ENCODE peak calls at places on chromosomes 1 and 21, in four cellular contexts. One of them, this sample, is unnamed.

GRCh38 chr21:38041493-38041892 is 125.2 kb upstream of the KCNJ6 start:
- DNase-seq in type B pancreatic cell: no peak
- DNase-seq in endothelial cell: no peak
- DNase-seq in K562: no peak
- DNase-seq in this sample: no peak

GRCh38 chr1:5661196-5662130 is 330.8 kb downstream of the NPHP4 start:
- DNase-seq in type B pancreatic cell: no peak
- DNase-seq in endothelial cell: no peak
- DNase-seq in K562: no peak
- DNase-seq in this sample: no peak

GRCh38 chr1:82836246-82836645 is 1035.5 kb downstream of the ADGRL2 start:
- DNase-seq in type B pancreatic cell: no peak
- DNase-seq in endothelial cell: no peak
- DNase-seq in K562: no peak
- DNase-seq in this sample: no peak

GRCh38 chr1:8660455-8660854 is 157.0 kb downstream of the RERE start:
- DNase-seq in type B pancreatic cell: no peak
- DNase-seq in endothelial cell: no peak
- DNase-seq in K562: peak
- DNase-seq in this sample: no peak

GRCh38 chr21:40177979-40178378 is 310.7 kb downstream of the PCP4 start:
- DNase-seq in type B pancreatic cell: no peak
- DNase-seq in endothelial cell: no peak
- DNase-seq in K562: no peak
- DNase-seq in this sample: no peak

GRCh38 chr1:27726173-27726793 is 522 bp downstream of the FAM76A start:
- DNase-seq in type B pancreatic cell: peak
- DNase-seq in endothelial cell: peak
- DNase-seq in K562: peak
- DNase-seq in this sample: peak

GRCh38 chr1:216523449-216524190 is 100.4 kb upstream of the USH2A start:
- DNase-seq in type B pancreatic cell: no peak
- DNase-seq in endothelial cell: no peak
- DNase-seq in K562: no peak
- DNase-seq in this sample: no peak

GRCh38 chr21:36816556-36817130 is 117.7 kb downstream of the SIM2 start:
- DNase-seq in type B pancreatic cell: no peak
- DNase-seq in endothelial cell: no peak
- DNase-seq in K562: no peak
- DNase-seq in this sample: no peak

GRCh38 chr1:40762144-40762923 is 21.3 kb upstream of the KCNQ4 start:
- DNase-seq in type B pancreatic cell: no peak
- DNase-seq in endothelial cell: no peak
- DNase-seq in K562: no peak
- DNase-seq in this sample: no peak

GRCh38 chr1:58893257-58893869 is 109.5 kb upstream of the JUN start:
- DNase-seq in type B pancreatic cell: no peak
- DNase-seq in endothelial cell: no peak
- DNase-seq in K562: no peak
- DNase-seq in this sample: peak

GRCh38 chr1:84479998-84480397 is 932 bp downstream of the RPF1 start:
- DNase-seq in type B pancreatic cell: no peak
- DNase-seq in endothelial cell: no peak
- DNase-seq in K562: peak
- DNase-seq in this sample: no peak

GRCh38 chr1:114695430-114696093 is at the start of gene AMPD1:
- DNase-seq in type B pancreatic cell: no peak
- DNase-seq in endothelial cell: no peak
- DNase-seq in K562: no peak
- DNase-seq in this sample: no peak

GRCh38 chr1:36753451-36753850 is 270.7 kb upstream of the CSF3R start:
- DNase-seq in type B pancreatic cell: no peak
- DNase-seq in endothelial cell: no peak
- DNase-seq in K562: no peak
- DNase-seq in this sample: no peak

GRCh38 chr1:110616587-110616986 is 10.4 kb upstream of the KCNA2 start:
- DNase-seq in type B pancreatic cell: no peak
- DNase-seq in endothelial cell: no peak
- DNase-seq in K562: peak
- DNase-seq in this sample: peak

GRCh38 chr1:91559838-91560514 is 59.3 kb downstream of the CDC7 start:
- DNase-seq in type B pancreatic cell: no peak
- DNase-seq in endothelial cell: no peak
- DNase-seq in K562: no peak
- DNase-seq in this sample: no peak

GRCh38 chr1:63917571-63918394 is 144.0 kb downstream of the ROR1 start:
- DNase-seq in type B pancreatic cell: no peak
- DNase-seq in endothelial cell: peak
- DNase-seq in K562: peak
- DNase-seq in this sample: peak
- TF ChIP-seq CTCF in type B pancreatic cell: peak
- TF ChIP-seq CTCF in endothelial cell: peak
- TF ChIP-seq CTCF in K562: peak
- TF ChIP-seq CTCF in this sample: peak

GRCh38 chr1:201653238-201653637 is 114.3 kb downstream of the NAV1 start:
- DNase-seq in type B pancreatic cell: no peak
- DNase-seq in endothelial cell: no peak
- DNase-seq in K562: no peak
- DNase-seq in this sample: no peak

GRCh38 chr1:201656670-201657032 is 117.7 kb downstream of the NAV1 start:
- DNase-seq in type B pancreatic cell: no peak
- DNase-seq in endothelial cell: no peak
- DNase-seq in K562: no peak
- DNase-seq in this sample: no peak

GRCh38 chr1:201655910-201656669 is 117.2 kb downstream of the NAV1 start:
- DNase-seq in type B pancreatic cell: no peak
- DNase-seq in endothelial cell: no peak
- DNase-seq in K562: no peak
- DNase-seq in this sample: no peak

GRCh38 chr1:201653883-201654282 is 115.0 kb downstream of the NAV1 start:
- DNase-seq in type B pancreatic cell: no peak
- DNase-seq in endothelial cell: no peak
- DNase-seq in K562: no peak
- DNase-seq in this sample: no peak

GRCh38 chr1:201655243-201655642 is 116.3 kb downstream of the NAV1 start:
- DNase-seq in type B pancreatic cell: peak
- DNase-seq in endothelial cell: no peak
- DNase-seq in K562: peak
- DNase-seq in this sample: no peak
- TF ChIP-seq CTCF in type B pancreatic cell: peak
- TF ChIP-seq CTCF in endothelial cell: no peak
- TF ChIP-seq CTCF in K562: peak
- TF ChIP-seq CTCF in this sample: no peak

GRCh38 chr1:226739696-226740065 is 599 bp upstream of the ITPKB start:
- DNase-seq in type B pancreatic cell: no peak
- DNase-seq in endothelial cell: no peak
- DNase-seq in K562: no peak
- DNase-seq in this sample: no peak

GRCh38 chr1:226737819-226738420 is 1.2 kb downstream of the ITPKB start:
- DNase-seq in type B pancreatic cell: no peak
- DNase-seq in endothelial cell: peak
- DNase-seq in K562: no peak
- DNase-seq in this sample: peak

GRCh38 chr1:226738995-226739695 is at the start of gene ITPKB:
- DNase-seq in type B pancreatic cell: no peak
- DNase-seq in endothelial cell: peak
- DNase-seq in K562: no peak
- DNase-seq in this sample: peak

GRCh38 chr1:226736908-226737818 is 1.9 kb downstream of the ITPKB start:
- DNase-seq in type B pancreatic cell: no peak
- DNase-seq in endothelial cell: peak
- DNase-seq in K562: no peak
- DNase-seq in this sample: no peak

GRCh38 chr1:226738421-226738994 is 574 bp downstream of the ITPKB start:
- DNase-seq in type B pancreatic cell: no peak
- DNase-seq in endothelial cell: peak
- DNase-seq in K562: no peak
- DNase-seq in this sample: peak
- TF ChIP-seq CTCF in type B pancreatic cell: no peak
- TF ChIP-seq CTCF in endothelial cell: no peak
- TF ChIP-seq CTCF in K562: no peak
- TF ChIP-seq CTCF in this sample: no peak

GRCh38 chr21:45357436-45358260 is 47.3 kb upstream of the COL18A1 start:
- DNase-seq in type B pancreatic cell: no peak
- DNase-seq in endothelial cell: no peak
- DNase-seq in K562: no peak
- DNase-seq in this sample: no peak

GRCh38 chr21:45355573-45355972 is 49.4 kb upstream of the COL18A1 start:
- DNase-seq in type B pancreatic cell: no peak
- DNase-seq in endothelial cell: no peak
- DNase-seq in K562: no peak
- DNase-seq in this sample: no peak

GRCh38 chr21:45356653-45357435 is 48.1 kb upstream of the COL18A1 start:
- DNase-seq in type B pancreatic cell: no peak
- DNase-seq in endothelial cell: no peak
- DNase-seq in K562: no peak
- DNase-seq in this sample: no peak

GRCh38 chr21:45354970-45355369 is 50.0 kb upstream of the COL18A1 start:
- DNase-seq in type B pancreatic cell: no peak
- DNase-seq in endothelial cell: no peak
- DNase-seq in K562: no peak
- DNase-seq in this sample: no peak

GRCh38 chr21:45356251-45356650 is 48.7 kb upstream of the COL18A1 start:
- DNase-seq in type B pancreatic cell: no peak
- DNase-seq in endothelial cell: no peak
- DNase-seq in K562: no peak
- DNase-seq in this sample: no peak
- TF ChIP-seq CTCF in type B pancreatic cell: peak
- TF ChIP-seq CTCF in endothelial cell: peak
- TF ChIP-seq CTCF in K562: peak
- TF ChIP-seq CTCF in this sample: no peak

DNA sequence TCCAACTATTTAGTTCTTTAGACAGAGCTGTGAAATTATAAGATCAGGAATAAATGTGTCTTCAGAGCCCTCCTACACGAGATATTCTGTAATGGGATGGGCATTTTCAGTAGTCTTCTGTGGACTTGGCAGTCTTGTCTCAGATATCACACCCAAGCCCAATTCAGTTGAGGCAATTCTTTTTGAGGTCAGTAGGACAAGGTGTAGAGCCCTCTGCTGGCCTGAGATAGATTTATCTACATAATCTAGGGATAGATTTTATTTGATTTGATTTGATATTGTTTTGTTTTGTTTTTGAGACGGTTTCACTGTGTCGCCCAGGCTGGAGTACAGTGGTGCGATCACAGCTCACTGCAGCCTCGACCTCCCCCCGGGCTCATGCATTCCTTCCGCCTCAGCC is 77.5 kb downstream of the FMN2 start:
- DNase-seq in type B pancreatic cell: no peak
- DNase-seq in endothelial cell: no peak
- DNase-seq in K562: no peak
- DNase-seq in this sample: no peak
- TF ChIP-seq CTCF in type B pancreatic cell: peak
- TF ChIP-seq CTCF in endothelial cell: peak
- TF ChIP-seq CTCF in K562: no peak
- TF ChIP-seq CTCF in this sample: no peak

GRCh38 chr1:46244656-46245371 is 2.7 kb upstream of the RAD54L start:
- DNase-seq in type B pancreatic cell: no peak
- DNase-seq in endothelial cell: no peak
- DNase-seq in K562: peak
- DNase-seq in this sample: peak
- TF ChIP-seq CTCF in type B pancreatic cell: peak
- TF ChIP-seq CTCF in endothelial cell: no peak
- TF ChIP-seq CTCF in K562: peak
- TF ChIP-seq CTCF in this sample: peak

GRCh38 chr1:158496379-158496778 is 24.4 kb downstream of the OR10R2 start:
- DNase-seq in type B pancreatic cell: no peak
- DNase-seq in endothelial cell: no peak
- DNase-seq in K562: peak
- DNase-seq in this sample: no peak
- TF ChIP-seq CTCF in type B pancreatic cell: peak
- TF ChIP-seq CTCF in endothelial cell: no peak
- TF ChIP-seq CTCF in K562: no peak
- TF ChIP-seq CTCF in this sample: no peak